ENCODE peak calls at places on chromosomes 6 and 20, in ten cellular contexts. One of them, this sample, is unnamed.

GRCh38 chr6:47471911-47472310 is 5.7 kb upstream of the CD2AP start:
- DNase-seq in upper lobe of right lung: no peak
- DNase-seq in adrenal gland: no peak
- DNase-seq in heart right ventricle: no peak
- DNase-seq in CD4-positive, alpha-beta memory T cell: no peak
- DNase-seq in fibroblast of lung: no peak
- DNase-seq in ovary: no peak
- DNase-seq in heart left ventricle: no peak
- DNase-seq in A549: no peak
- DNase-seq in small intestine: no peak
- DNase-seq in this sample: no peak

GRCh38 chr6:71258078-71258866 is 30.3 kb upstream of the OGFRL1 start:
- DNase-seq in upper lobe of right lung: no peak
- DNase-seq in adrenal gland: no peak
- DNase-seq in heart right ventricle: no peak
- DNase-seq in CD4-positive, alpha-beta memory T cell: no peak
- DNase-seq in fibroblast of lung: no peak
- DNase-seq in ovary: no peak
- DNase-seq in heart left ventricle: no peak
- DNase-seq in A549: no peak
- DNase-seq in small intestine: no peak
- DNase-seq in this sample: no peak

GRCh38 chr6:36546664-36546957 is 668 bp downstream of the STK38 start:
- DNase-seq in upper lobe of right lung: no peak
- DNase-seq in adrenal gland: no peak
- DNase-seq in heart right ventricle: no peak
- DNase-seq in CD4-positive, alpha-beta memory T cell: no peak
- DNase-seq in fibroblast of lung: no peak
- DNase-seq in ovary: no peak
- DNase-seq in heart left ventricle: no peak
- DNase-seq in A549: no peak
- DNase-seq in small intestine: no peak
- DNase-seq in this sample: no peak

GRCh38 chr20:51985013-51985415 is 182.7 kb upstream of the SALL4 start:
- DNase-seq in upper lobe of right lung: no peak
- DNase-seq in adrenal gland: peak; percentile 30
- DNase-seq in heart right ventricle: no peak
- DNase-seq in CD4-positive, alpha-beta memory T cell: no peak
- DNase-seq in fibroblast of lung: peak; percentile 95
- DNase-seq in ovary: no peak
- DNase-seq in heart left ventricle: no peak
- DNase-seq in A549: peak; percentile 89
- DNase-seq in small intestine: peak; percentile 8
- DNase-seq in this sample: no peak

GRCh38 chr6:168404560-168404959 is 36.4 kb upstream of the SMOC2 start:
- DNase-seq in upper lobe of right lung: no peak
- DNase-seq in adrenal gland: no peak
- DNase-seq in heart right ventricle: no peak
- DNase-seq in CD4-positive, alpha-beta memory T cell: no peak
- DNase-seq in fibroblast of lung: no peak
- DNase-seq in ovary: no peak
- DNase-seq in heart left ventricle: peak; percentile 17
- DNase-seq in A549: no peak
- DNase-seq in small intestine: no peak
- DNase-seq in this sample: no peak

GRCh38 chr6:148328876-148329567 is 13.6 kb upstream of the SASH1 start:
- DNase-seq in upper lobe of right lung: no peak
- DNase-seq in adrenal gland: no peak
- DNase-seq in heart right ventricle: no peak
- DNase-seq in CD4-positive, alpha-beta memory T cell: no peak
- DNase-seq in fibroblast of lung: peak; percentile 56
- DNase-seq in ovary: no peak
- DNase-seq in heart left ventricle: no peak
- DNase-seq in A549: no peak
- DNase-seq in small intestine: no peak
- DNase-seq in this sample: no peak

GRCh38 chr6:74100719-74101287 is 404.8 kb downstream of the CD109 start:
- DNase-seq in upper lobe of right lung: no peak
- DNase-seq in adrenal gland: no peak
- DNase-seq in heart right ventricle: no peak
- DNase-seq in CD4-positive, alpha-beta memory T cell: no peak
- DNase-seq in fibroblast of lung: no peak
- DNase-seq in ovary: no peak
- DNase-seq in heart left ventricle: no peak
- DNase-seq in A549: no peak
- DNase-seq in small intestine: no peak
- DNase-seq in this sample: no peak

GRCh38 chr20:45987108-45987780 is 15.2 kb upstream of the ZNF335 start:
- DNase-seq in upper lobe of right lung: peak; percentile 88
- DNase-seq in adrenal gland: peak; percentile 83
- DNase-seq in heart right ventricle: peak; percentile 75
- DNase-seq in CD4-positive, alpha-beta memory T cell: peak; percentile 67
- DNase-seq in fibroblast of lung: peak; percentile 33
- DNase-seq in ovary: peak; percentile 77
- DNase-seq in heart left ventricle: peak; percentile 88
- DNase-seq in A549: peak; percentile 86
- DNase-seq in small intestine: peak; percentile 44
- DNase-seq in this sample: peak; percentile 90

GRCh38 chr20:22700387-22700786 is 116.0 kb upstream of the FOXA2 start:
- DNase-seq in upper lobe of right lung: no peak
- DNase-seq in adrenal gland: peak; percentile 40
- DNase-seq in heart right ventricle: no peak
- DNase-seq in CD4-positive, alpha-beta memory T cell: no peak
- DNase-seq in fibroblast of lung: no peak
- DNase-seq in ovary: no peak
- DNase-seq in heart left ventricle: no peak
- DNase-seq in A549: no peak
- DNase-seq in small intestine: no peak
- DNase-seq in this sample: no peak

GRCh38 chr20:63409834-63410435 is 48.8 kb upstream of the CHRNA4 start:
- DNase-seq in upper lobe of right lung: no peak
- DNase-seq in adrenal gland: no peak
- DNase-seq in heart right ventricle: no peak
- DNase-seq in CD4-positive, alpha-beta memory T cell: no peak
- DNase-seq in fibroblast of lung: no peak
- DNase-seq in ovary: no peak
- DNase-seq in heart left ventricle: no peak
- DNase-seq in A549: no peak
- DNase-seq in small intestine: no peak
- DNase-seq in this sample: no peak

GRCh38 chr6:169173532-169174268 is 79.9 kb downstream of the THBS2 start:
- DNase-seq in upper lobe of right lung: no peak
- DNase-seq in adrenal gland: no peak
- DNase-seq in heart right ventricle: no peak
- DNase-seq in CD4-positive, alpha-beta memory T cell: no peak
- DNase-seq in fibroblast of lung: peak; percentile 66
- DNase-seq in ovary: peak; percentile 35
- DNase-seq in heart left ventricle: no peak
- DNase-seq in A549: no peak
- DNase-seq in small intestine: no peak
- DNase-seq in this sample: no peak

GRCh38 chr6:122649701-122650100 is 39.5 kb downstream of the PKIB start:
- DNase-seq in upper lobe of right lung: no peak
- DNase-seq in adrenal gland: no peak
- DNase-seq in heart right ventricle: no peak
- DNase-seq in CD4-positive, alpha-beta memory T cell: no peak
- DNase-seq in fibroblast of lung: peak; percentile 78
- DNase-seq in ovary: no peak
- DNase-seq in heart left ventricle: no peak
- DNase-seq in A549: no peak
- DNase-seq in small intestine: no peak
- DNase-seq in this sample: no peak

GRCh38 chr20:50321797-50322480 is 131.3 kb downstream of the CEBPB start:
- DNase-seq in upper lobe of right lung: peak; percentile 83
- DNase-seq in adrenal gland: no peak
- DNase-seq in heart right ventricle: no peak
- DNase-seq in CD4-positive, alpha-beta memory T cell: no peak
- DNase-seq in fibroblast of lung: peak; percentile 78
- DNase-seq in ovary: peak; percentile 66
- DNase-seq in heart left ventricle: peak; percentile 3
- DNase-seq in A549: no peak
- DNase-seq in small intestine: no peak
- DNase-seq in this sample: peak; percentile 62

GRCh38 chr20:63577317-63577894 is 3.4 kb upstream of the HELZ2 start:
- DNase-seq in upper lobe of right lung: no peak
- DNase-seq in adrenal gland: peak; percentile 49
- DNase-seq in heart right ventricle: peak; percentile 80
- DNase-seq in CD4-positive, alpha-beta memory T cell: no peak
- DNase-seq in fibroblast of lung: no peak
- DNase-seq in ovary: peak; percentile 41
- DNase-seq in heart left ventricle: no peak
- DNase-seq in A549: no peak
- DNase-seq in small intestine: peak; percentile 74
- DNase-seq in this sample: peak; percentile 62

DNA sequence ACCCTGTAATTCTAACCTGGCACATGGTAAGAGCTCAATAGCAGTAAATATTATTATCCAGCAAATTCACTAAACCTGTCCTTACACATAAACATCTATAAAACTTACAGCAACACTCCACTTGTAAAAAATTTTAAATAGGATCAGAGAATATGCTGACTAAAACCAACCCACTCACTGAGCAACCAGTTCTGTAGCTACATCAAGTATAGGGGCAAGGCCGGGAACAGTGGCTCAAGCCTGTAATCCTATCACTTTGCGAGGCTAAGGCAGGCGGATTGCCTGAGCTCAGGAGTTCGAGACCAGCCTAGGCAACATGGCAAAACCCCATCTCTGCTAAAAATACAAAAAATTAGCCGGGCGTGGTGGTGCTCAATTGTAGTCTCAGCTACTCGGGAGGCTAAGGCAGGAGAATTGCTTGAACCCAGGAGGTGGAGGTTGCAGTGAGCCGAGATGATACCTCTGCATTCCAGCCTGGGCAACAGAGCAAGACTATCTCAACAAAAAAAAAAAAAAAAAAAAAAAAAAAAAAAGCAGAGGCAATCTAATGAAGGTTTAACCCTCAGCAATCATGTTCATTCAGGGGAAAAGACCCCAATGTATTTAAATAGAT is 6.8 kb downstream of the STAU1 start:
- DNase-seq in upper lobe of right lung: no peak
- DNase-seq in adrenal gland: no peak
- DNase-seq in heart right ventricle: no peak
- DNase-seq in CD4-positive, alpha-beta memory T cell: no peak
- DNase-seq in fibroblast of lung: no peak
- DNase-seq in ovary: no peak
- DNase-seq in heart left ventricle: no peak
- DNase-seq in A549: no peak
- DNase-seq in small intestine: no peak
- DNase-seq in this sample: no peak
- H3K4me1 ChIP-seq in upper lobe of right lung: peaks cover 59% of the 10 kb centered on the region
- H3K4me1 ChIP-seq in adrenal gland: peaks cover 7% of the 10 kb centered on the region
- H3K4me1 ChIP-seq in heart right ventricle: peaks cover 72% of the 10 kb centered on the region
- H3K4me1 ChIP-seq in CD4-positive, alpha-beta memory T cell: peaks cover 77% of the 10 kb centered on the region
- H3K4me1 ChIP-seq in fibroblast of lung: peaks cover 2% of the 10 kb centered on the region
- H3K4me1 ChIP-seq in ovary: peaks cover 6% of the 10 kb centered on the region
- H3K4me1 ChIP-seq in heart left ventricle: peaks cover 37% of the 10 kb centered on the region
- H3K4me1 ChIP-seq in A549: peaks cover 66% of the 10 kb centered on the region
- H3K4me1 ChIP-seq in small intestine: peaks cover 11% of the 10 kb centered on the region
- H3K4me1 ChIP-seq in this sample: peaks cover 2% of the 10 kb centered on the region

DNA sequence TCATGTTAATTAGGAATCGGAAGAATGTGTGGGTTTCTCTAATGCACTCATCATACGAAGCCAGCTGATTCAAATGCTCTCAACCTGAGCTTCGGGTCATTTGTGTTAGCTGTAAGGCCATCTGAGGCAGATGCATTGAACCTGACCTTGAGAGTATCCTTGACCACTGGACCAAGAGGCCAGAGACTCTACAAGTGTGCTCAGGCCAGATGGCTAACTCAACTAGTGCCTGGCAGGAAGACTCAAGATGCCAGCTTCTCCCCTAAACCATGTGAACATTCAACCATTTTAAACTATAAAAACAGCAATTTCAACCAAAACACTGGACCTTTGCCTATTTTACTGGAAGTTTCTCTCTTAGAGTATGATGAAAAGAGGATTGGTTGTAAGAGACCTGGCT is 168.6 kb upstream of the CDH4 start:
- DNase-seq in upper lobe of right lung: no peak
- DNase-seq in adrenal gland: no peak
- DNase-seq in heart right ventricle: no peak
- DNase-seq in CD4-positive, alpha-beta memory T cell: no peak
- DNase-seq in fibroblast of lung: no peak
- DNase-seq in ovary: no peak
- DNase-seq in heart left ventricle: no peak
- DNase-seq in A549: no peak
- DNase-seq in small intestine: no peak
- DNase-seq in this sample: no peak
- H3K27ac ChIP-seq in upper lobe of right lung: no peak overlapping the region
- H3K27ac ChIP-seq in adrenal gland: no peak overlapping the region
- H3K27ac ChIP-seq in heart right ventricle: no peak overlapping the region
- H3K27ac ChIP-seq in CD4-positive, alpha-beta memory T cell: no peak overlapping the region
- H3K27ac ChIP-seq in fibroblast of lung: no peak overlapping the region
- H3K27ac ChIP-seq in ovary: no peak overlapping the region
- H3K27ac ChIP-seq in heart left ventricle: no peak overlapping the region
- H3K27ac ChIP-seq in A549: no peak overlapping the region
- H3K27ac ChIP-seq in small intestine: no peak overlapping the region
- H3K27ac ChIP-seq in this sample: no peak overlapping the region

DNA sequence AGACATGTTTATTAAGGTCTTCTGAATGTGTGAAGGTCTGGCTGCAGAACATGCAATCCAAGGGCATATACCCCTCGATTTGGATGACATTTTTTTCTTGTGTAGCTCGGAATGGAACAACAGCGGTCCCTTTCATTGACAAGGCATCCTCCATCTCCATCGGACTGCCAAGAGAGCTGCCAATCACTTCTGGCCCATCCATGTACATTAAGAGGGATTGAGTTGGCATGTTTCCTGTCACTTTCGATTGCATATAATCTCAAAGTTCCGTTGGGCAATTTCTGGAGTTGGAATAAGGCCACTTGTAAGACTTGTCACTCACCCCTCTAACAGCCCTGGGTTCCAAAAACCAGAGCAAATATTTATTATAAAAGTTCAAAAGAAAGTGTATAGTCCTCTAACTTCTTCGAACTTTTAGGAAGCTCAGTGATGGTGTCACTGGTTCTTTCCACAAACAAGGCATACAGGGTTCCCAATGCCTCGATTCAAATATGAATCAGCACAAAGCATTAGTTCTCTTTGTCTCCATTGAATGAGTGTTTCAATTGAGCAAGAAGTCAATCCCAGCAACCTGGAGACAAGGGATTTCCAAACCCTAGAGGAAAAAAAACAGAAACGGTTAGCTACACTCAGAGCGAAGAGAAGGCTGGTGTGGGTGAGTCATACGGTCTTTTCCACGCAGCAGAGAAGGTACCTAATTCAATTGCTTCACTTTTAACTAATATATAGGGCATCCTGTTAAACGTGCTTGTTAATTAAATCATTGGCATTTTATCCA is 10.9 kb downstream of the ZNF217 start:
- DNase-seq in upper lobe of right lung: no peak
- DNase-seq in adrenal gland: peak; percentile 52
- DNase-seq in heart right ventricle: no peak
- DNase-seq in CD4-positive, alpha-beta memory T cell: peak; percentile 44
- DNase-seq in fibroblast of lung: peak; percentile 92
- DNase-seq in ovary: no peak
- DNase-seq in heart left ventricle: no peak
- DNase-seq in A549: peak; percentile 78
- DNase-seq in small intestine: peak; percentile 60
- DNase-seq in this sample: no peak
- H3K4me1 ChIP-seq in upper lobe of right lung: peaks cover 62% of the 10 kb centered on the region
- H3K4me1 ChIP-seq in adrenal gland: peaks cover 10% of the 10 kb centered on the region
- H3K4me1 ChIP-seq in heart right ventricle: peaks cover 100% of the 10 kb centered on the region
- H3K4me1 ChIP-seq in CD4-positive, alpha-beta memory T cell: peaks cover 95% of the 10 kb centered on the region
- H3K4me1 ChIP-seq in fibroblast of lung: peaks cover 27% of the 10 kb centered on the region
- H3K4me1 ChIP-seq in ovary: peaks cover 12% of the 10 kb centered on the region
- H3K4me1 ChIP-seq in heart left ventricle: peaks cover 19% of the 10 kb centered on the region
- H3K4me1 ChIP-seq in A549: peaks cover 95% of the 10 kb centered on the region
- H3K4me1 ChIP-seq in small intestine: no peaks in the 10 kb centered on the region
- H3K4me1 ChIP-seq in this sample: peaks cover 10% of the 10 kb centered on the region

GRCh38 chr6:110513001-110513400 is 36.6 kb upstream of the SLC22A16 start:
- DNase-seq in upper lobe of right lung: no peak
- DNase-seq in adrenal gland: no peak
- DNase-seq in heart right ventricle: no peak
- DNase-seq in CD4-positive, alpha-beta memory T cell: no peak
- DNase-seq in fibroblast of lung: peak; percentile 17
- DNase-seq in ovary: no peak
- DNase-seq in heart left ventricle: no peak
- DNase-seq in A549: no peak
- DNase-seq in small intestine: peak; percentile 45
- DNase-seq in this sample: no peak
- H3K27ac ChIP-seq in upper lobe of right lung: no peak overlapping the region
- H3K27ac ChIP-seq in adrenal gland: no peak overlapping the region
- H3K27ac ChIP-seq in heart right ventricle: no peak overlapping the region
- H3K27ac ChIP-seq in CD4-positive, alpha-beta memory T cell: no peak overlapping the region
- H3K27ac ChIP-seq in fibroblast of lung: no peak overlapping the region
- H3K27ac ChIP-seq in ovary: no peak overlapping the region
- H3K27ac ChIP-seq in heart left ventricle: no peak overlapping the region
- H3K27ac ChIP-seq in A549: no peak overlapping the region
- H3K27ac ChIP-seq in small intestine: no peak overlapping the region
- H3K27ac ChIP-seq in this sample: no peak overlapping the region